ENCODE peak calls at places on chromosome 22, in seven cellular contexts. One of them, this sample, is unnamed.

GRCh38 chr22:33789690-33790253 is 130.5 kb downstream of the LARGE1 start:
- DNase-seq in stimulated activated naive CD4-positive, alpha-beta T cell: no peak
- DNase-seq in NCI-H82: no peak
- DNase-seq in body of pancreas: no peak
- DNase-seq in kidney epithelial cell: no peak
- DNase-seq in activated naive CD4-positive, alpha-beta T cell: no peak
- DNase-seq in sigmoid colon: no peak
- DNase-seq in this sample: no peak

GRCh38 chr22:36430863-36431262 is 43.1 kb upstream of the MYH9 start:
- DNase-seq in sigmoid colon: no peak
- DNase-seq in NCI-H82: peak; percentile 77
- DNase-seq in stimulated activated naive CD4-positive, alpha-beta T cell: no peak
- DNase-seq in activated naive CD4-positive, alpha-beta T cell: no peak
- DNase-seq in body of pancreas: no peak
- DNase-seq in kidney epithelial cell: no peak
- DNase-seq in this sample: no peak

GRCh38 chr22:31153357-31153756 is 6.6 kb upstream of the RNF185 start:
- DNase-seq in activated naive CD4-positive, alpha-beta T cell: no peak
- DNase-seq in sigmoid colon: no peak
- DNase-seq in kidney epithelial cell: no peak
- DNase-seq in stimulated activated naive CD4-positive, alpha-beta T cell: no peak
- DNase-seq in NCI-H82: no peak
- DNase-seq in body of pancreas: no peak
- DNase-seq in this sample: no peak

GRCh38 chr22:36852056-36852973 is 8.5 kb upstream of the NCF4 start:
- DNase-seq in stimulated activated naive CD4-positive, alpha-beta T cell: no peak
- DNase-seq in body of pancreas: no peak
- DNase-seq in sigmoid colon: no peak
- DNase-seq in NCI-H82: no peak
- DNase-seq in kidney epithelial cell: no peak
- DNase-seq in activated naive CD4-positive, alpha-beta T cell: no peak
- DNase-seq in this sample: no peak

GRCh38 chr22:50606561-50607365 is 6.2 kb downstream of the MAPK8IP2 start:
- DNase-seq in sigmoid colon: no peak
- DNase-seq in stimulated activated naive CD4-positive, alpha-beta T cell: no peak
- DNase-seq in body of pancreas: no peak
- DNase-seq in kidney epithelial cell: no peak
- DNase-seq in NCI-H82: no peak
- DNase-seq in activated naive CD4-positive, alpha-beta T cell: no peak
- DNase-seq in this sample: no peak

GRCh38 chr22:37199103-37199838 is 11.2 kb upstream of the C1QTNF6 start:
- DNase-seq in sigmoid colon: peak; percentile 99
- DNase-seq in activated naive CD4-positive, alpha-beta T cell: peak; percentile 99
- DNase-seq in kidney epithelial cell: peak; percentile 74
- DNase-seq in stimulated activated naive CD4-positive, alpha-beta T cell: peak; percentile 97
- DNase-seq in NCI-H82: peak; percentile 97
- DNase-seq in body of pancreas: peak; percentile 99
- DNase-seq in this sample: peak; percentile 99

GRCh38 chr22:38125731-38126344 is 15.4 kb upstream of the BAIAP2L2 start:
- DNase-seq in sigmoid colon: no peak
- DNase-seq in stimulated activated naive CD4-positive, alpha-beta T cell: no peak
- DNase-seq in kidney epithelial cell: no peak
- DNase-seq in NCI-H82: no peak
- DNase-seq in body of pancreas: no peak
- DNase-seq in activated naive CD4-positive, alpha-beta T cell: no peak
- DNase-seq in this sample: no peak

GRCh38 chr22:42365337-42365865 is 66.8 kb downstream of the NFAM1 start:
- DNase-seq in kidney epithelial cell: no peak
- DNase-seq in sigmoid colon: peak; percentile 76
- DNase-seq in NCI-H82: peak; percentile 48
- DNase-seq in body of pancreas: no peak
- DNase-seq in stimulated activated naive CD4-positive, alpha-beta T cell: no peak
- DNase-seq in activated naive CD4-positive, alpha-beta T cell: no peak
- DNase-seq in this sample: no peak

GRCh38 chr22:32733196-32733595 is 68.3 kb upstream of the TIMP3 start:
- DNase-seq in NCI-H82: no peak
- DNase-seq in sigmoid colon: no peak
- DNase-seq in body of pancreas: no peak
- DNase-seq in activated naive CD4-positive, alpha-beta T cell: no peak
- DNase-seq in kidney epithelial cell: no peak
- DNase-seq in stimulated activated naive CD4-positive, alpha-beta T cell: no peak
- DNase-seq in this sample: no peak

GRCh38 chr22:48884786-48885185 is 942.9 kb downstream of the BRD1 start:
- DNase-seq in activated naive CD4-positive, alpha-beta T cell: no peak
- DNase-seq in body of pancreas: no peak
- DNase-seq in stimulated activated naive CD4-positive, alpha-beta T cell: no peak
- DNase-seq in kidney epithelial cell: no peak
- DNase-seq in sigmoid colon: peak; percentile 48
- DNase-seq in NCI-H82: no peak
- DNase-seq in this sample: no peak

GRCh38 chr22:34800265-34800664 is 265.7 kb upstream of the ISX start:
- DNase-seq in body of pancreas: peak; percentile 39
- DNase-seq in stimulated activated naive CD4-positive, alpha-beta T cell: no peak
- DNase-seq in activated naive CD4-positive, alpha-beta T cell: no peak
- DNase-seq in NCI-H82: no peak
- DNase-seq in kidney epithelial cell: peak; percentile 54
- DNase-seq in sigmoid colon: no peak
- DNase-seq in this sample: no peak

GRCh38 chr22:27637604-27638003 is 164.0 kb downstream of the MN1 start:
- DNase-seq in activated naive CD4-positive, alpha-beta T cell: no peak
- DNase-seq in body of pancreas: no peak
- DNase-seq in NCI-H82: no peak
- DNase-seq in kidney epithelial cell: no peak
- DNase-seq in stimulated activated naive CD4-positive, alpha-beta T cell: no peak
- DNase-seq in sigmoid colon: no peak
- DNase-seq in this sample: no peak

GRCh38 chr22:45238431-45239377 is 2.0 kb downstream of the KIAA0930 start:
- DNase-seq in kidney epithelial cell: no peak
- DNase-seq in NCI-H82: no peak
- DNase-seq in stimulated activated naive CD4-positive, alpha-beta T cell: no peak
- DNase-seq in sigmoid colon: no peak
- DNase-seq in body of pancreas: no peak
- DNase-seq in activated naive CD4-positive, alpha-beta T cell: no peak
- DNase-seq in this sample: no peak

GRCh38 chr22:20456064-20456721 is 18.6 kb upstream of the SCARF2 start:
- DNase-seq in NCI-H82: peak; percentile 89
- DNase-seq in sigmoid colon: peak; percentile 90
- DNase-seq in body of pancreas: peak; percentile 77
- DNase-seq in kidney epithelial cell: peak; percentile 38
- DNase-seq in activated naive CD4-positive, alpha-beta T cell: peak; percentile 35
- DNase-seq in stimulated activated naive CD4-positive, alpha-beta T cell: peak; percentile 73
- DNase-seq in this sample: peak; percentile 59

GRCh38 chr22:23163665-23164064 is 16.6 kb upstream of the BCR start:
- DNase-seq in body of pancreas: peak; percentile 37
- DNase-seq in stimulated activated naive CD4-positive, alpha-beta T cell: no peak
- DNase-seq in activated naive CD4-positive, alpha-beta T cell: no peak
- DNase-seq in sigmoid colon: peak; percentile 89
- DNase-seq in NCI-H82: no peak
- DNase-seq in kidney epithelial cell: no peak
- DNase-seq in this sample: no peak

GRCh38 chr22:23182289-23183106 is 2.2 kb downstream of the BCR start:
- DNase-seq in kidney epithelial cell: no peak
- DNase-seq in activated naive CD4-positive, alpha-beta T cell: no peak
- DNase-seq in NCI-H82: peak; percentile 58
- DNase-seq in sigmoid colon: no peak
- DNase-seq in stimulated activated naive CD4-positive, alpha-beta T cell: peak; percentile 27
- DNase-seq in body of pancreas: peak; percentile 26
- DNase-seq in this sample: no peak

GRCh38 chr22:44328762-44329161 is 16.0 kb upstream of the SHISAL1 start:
- DNase-seq in body of pancreas: no peak
- DNase-seq in stimulated activated naive CD4-positive, alpha-beta T cell: no peak
- DNase-seq in kidney epithelial cell: no peak
- DNase-seq in NCI-H82: no peak
- DNase-seq in sigmoid colon: peak; percentile 58
- DNase-seq in activated naive CD4-positive, alpha-beta T cell: no peak
- DNase-seq in this sample: no peak

GRCh38 chr22:30362632-30363281 is 6.0 kb downstream of the CCDC157 start:
- DNase-seq in body of pancreas: no peak
- DNase-seq in stimulated activated naive CD4-positive, alpha-beta T cell: no peak
- DNase-seq in activated naive CD4-positive, alpha-beta T cell: no peak
- DNase-seq in NCI-H82: no peak
- DNase-seq in kidney epithelial cell: no peak
- DNase-seq in sigmoid colon: no peak
- DNase-seq in this sample: no peak

GRCh38 chr22:33036881-33037280 is 21.3 kb downstream of the SYN3 start:
- DNase-seq in NCI-H82: no peak
- DNase-seq in body of pancreas: no peak
- DNase-seq in stimulated activated naive CD4-positive, alpha-beta T cell: no peak
- DNase-seq in kidney epithelial cell: no peak
- DNase-seq in sigmoid colon: no peak
- DNase-seq in activated naive CD4-positive, alpha-beta T cell: no peak
- DNase-seq in this sample: no peak

GRCh38 chr22:39364646-39365405 is 15.0 kb downstream of the SYNGR1 start:
- DNase-seq in activated naive CD4-positive, alpha-beta T cell: no peak
- DNase-seq in body of pancreas: no peak
- DNase-seq in NCI-H82: no peak
- DNase-seq in kidney epithelial cell: no peak
- DNase-seq in sigmoid colon: no peak
- DNase-seq in stimulated activated naive CD4-positive, alpha-beta T cell: no peak
- DNase-seq in this sample: no peak

This sample was measured in stimulated activated CD8-positive, alpha-beta memory T cell treated with anti-CD3 and anti-CD28 coated beads, Interleukin-7, amount 100 ng/mL, for 1 hour.